ENCODE peak calls at places on chromosomes 5 and 9, in nine cellular contexts. Y is cerebellar cortex; Q is HTR-8/SVneo; L is activated T-cell treated with anti-CD3 and anti-CD28 coated beads, Interleukin-2, amount 50 U/mL, for 4 hours; P is cardiac fibroblast; X is HCEC 1CT; D is NAMALWA; W is NCI-H1105; I is GM20000. B is an unnamed sample.

GRCh38 chr5:152688561-152689274 is 283.6 kb upstream of the NMUR2 start:
- DNase-seq in P (peak), W (no peak), Y (no peak), D (no peak), I (no peak), X (peak), Q (peak), L (no peak), B (peak)

GRCh38 chr5:180830253-180831138 is 27.9 kb upstream of the MGAT1 start:
- DNase-seq in L (peak), Q (no peak), Y (peak), D (no peak), I (peak), X (peak), P (peak), W (peak), B (no peak)

GRCh38 chr9:84711936-84712335 is 42.4 kb downstream of the NTRK2 start:
- DNase-seq in L (no peak), Y (peak), X (no peak), Q (no peak), W (peak), I (no peak), P (peak), D (no peak), B (peak)

GRCh38 chr9:3054017-3054586 is 210.2 kb upstream of the PUM3 start:
- DNase-seq in X (no peak), Y (no peak), P (no peak), I (no peak), D (no peak), Q (no peak), L (no peak), W (no peak), B (no peak)

GRCh38 chr9:133377721-133378216 is 1.6 kb downstream of the STKLD1 start:
- DNase-seq in Q (no peak), W (no peak), X (peak), L (no peak), P (peak), Y (peak), D (peak), I (no peak), B (peak)

GRCh38 chr9:76677481-76678055 is 86.7 kb upstream of the PCA3 start:
- DNase-seq in W (no peak), L (no peak), P (peak), Q (peak), Y (peak), I (no peak), D (no peak), X (peak), B (no peak)

GRCh38 chr5:59036274-59036961 is 453.5 kb downstream of the RAB3C start:
- DNase-seq in W (no peak), D (no peak), Y (no peak), X (peak), Q (peak), P (peak), I (no peak), L (peak), B (peak)

GRCh38 chr5:61949680-61950435 is 356.1 kb upstream of the KIF2A start:
- DNase-seq in X (no peak), D (no peak), Q (no peak), I (no peak), P (no peak), L (no peak), Y (no peak), W (no peak), B (no peak)

GRCh38 chr5:149410721-149411432 is 31.8 kb upstream of the IL17B start:
- DNase-seq in D (no peak), L (no peak), W (no peak), Q (no peak), X (no peak), Y (no peak), P (peak), I (no peak), B (no peak)

GRCh38 chr9:123355761-123356520 is at the start of gene CRB2:
- DNase-seq in Y (peak), W (no peak), Q (no peak), P (no peak), D (no peak), X (no peak), I (no peak), L (no peak), B (no peak)

GRCh38 chr5:132901730-132902129 is 28.3 kb downstream of the LEAP2 start:
- DNase-seq in Y (no peak), W (no peak), D (no peak), Q (no peak), P (no peak), L (no peak), X (no peak), I (no peak), B (no peak)

GRCh38 chr9:123000371-123001068 is 32.9 kb upstream of the GPR21 start:
- DNase-seq in L (no peak), P (no peak), I (no peak), D (no peak), Y (no peak), X (no peak), Q (no peak), W (no peak), B (no peak)

GRCh38 chr9:88816141-88816540 is 175.1 kb upstream of the S1PR3 start:
- DNase-seq in I (no peak), X (peak), D (no peak), Q (no peak), Y (no peak), W (no peak), L (no peak), P (no peak), B (no peak)

GRCh38 chr5:121144764-121145163 is 680.7 kb downstream of the PRR16 start:
- DNase-seq in Q (no peak), I (no peak), L (no peak), W (no peak), P (peak), D (no peak), X (peak), Y (no peak), B (peak)

GRCh38 chr5:32388429-32389111 is 56.0 kb downstream of the ZFR start:
- DNase-seq in I (no peak), D (no peak), Q (no peak), W (no peak), P (peak), X (peak), L (no peak), Y (no peak), B (peak)

B was measured in RKO.